ENCODE peak calls at places on chromosomes 7 and 10, in nine cellular contexts. One of them, this sample, is unnamed.

GRCh38 chr10:4663162-4663992 is 162.6 kb upstream of the AKR1E2 start:
- DNase-seq in cardiac fibroblast: peak
- DNase-seq in mucosa of descending colon: no peak
- DNase-seq in colonic mucosa: peak
- DNase-seq in astrocyte of the spinal cord: peak
- DNase-seq in transverse colon: peak
- DNase-seq in left lung: peak
- DNase-seq in IMR-90: peak
- DNase-seq in fibroblast of mammary gland: peak
- DNase-seq in this sample: peak

GRCh38 chr7:12862146-12862545 is 174.7 kb downstream of the ARL4A start:
- DNase-seq in astrocyte of the spinal cord: no peak
- DNase-seq in IMR-90: no peak
- DNase-seq in fibroblast of mammary gland: no peak
- DNase-seq in mucosa of descending colon: no peak
- DNase-seq in colonic mucosa: no peak
- DNase-seq in transverse colon: no peak
- DNase-seq in left lung: no peak
- DNase-seq in cardiac fibroblast: no peak
- DNase-seq in this sample: no peak

GRCh38 chr10:92727550-92727949 is 37.8 kb downstream of the HHEX start:
- DNase-seq in transverse colon: no peak
- DNase-seq in astrocyte of the spinal cord: no peak
- DNase-seq in left lung: no peak
- DNase-seq in IMR-90: no peak
- DNase-seq in mucosa of descending colon: no peak
- DNase-seq in cardiac fibroblast: no peak
- DNase-seq in colonic mucosa: no peak
- DNase-seq in fibroblast of mammary gland: no peak
- DNase-seq in this sample: no peak

GRCh38 chr7:92159-92767 is 100.1 kb upstream of the FAM20C start:
- DNase-seq in left lung: no peak
- DNase-seq in IMR-90: no peak
- DNase-seq in astrocyte of the spinal cord: no peak
- DNase-seq in transverse colon: no peak
- DNase-seq in fibroblast of mammary gland: no peak
- DNase-seq in mucosa of descending colon: no peak
- DNase-seq in cardiac fibroblast: no peak
- DNase-seq in colonic mucosa: no peak
- DNase-seq in this sample: no peak

GRCh38 chr10:30092151-30092790 is 32.9 kb upstream of the JCAD start:
- DNase-seq in mucosa of descending colon: no peak
- DNase-seq in IMR-90: peak
- DNase-seq in cardiac fibroblast: peak
- DNase-seq in astrocyte of the spinal cord: peak
- DNase-seq in transverse colon: no peak
- DNase-seq in fibroblast of mammary gland: peak
- DNase-seq in left lung: no peak
- DNase-seq in colonic mucosa: no peak
- DNase-seq in this sample: peak

GRCh38 chr7:85695041-85695990 is 508.5 kb upstream of the SEMA3D start:
- DNase-seq in transverse colon: no peak
- DNase-seq in mucosa of descending colon: no peak
- DNase-seq in cardiac fibroblast: peak
- DNase-seq in left lung: no peak
- DNase-seq in fibroblast of mammary gland: no peak
- DNase-seq in IMR-90: peak
- DNase-seq in astrocyte of the spinal cord: peak
- DNase-seq in colonic mucosa: no peak
- DNase-seq in this sample: peak

GRCh38 chr10:133354672-133355240 is 3.1 kb downstream of the FUOM start:
- DNase-seq in IMR-90: no peak
- DNase-seq in mucosa of descending colon: no peak
- DNase-seq in astrocyte of the spinal cord: no peak
- DNase-seq in transverse colon: no peak
- DNase-seq in fibroblast of mammary gland: no peak
- DNase-seq in left lung: no peak
- DNase-seq in colonic mucosa: no peak
- DNase-seq in cardiac fibroblast: no peak
- DNase-seq in this sample: no peak

GRCh38 chr10:26810435-26811026 is 50.2 kb downstream of the ABI1 start:
- DNase-seq in fibroblast of mammary gland: peak
- DNase-seq in colonic mucosa: no peak
- DNase-seq in transverse colon: no peak
- DNase-seq in left lung: no peak
- DNase-seq in IMR-90: peak
- DNase-seq in cardiac fibroblast: no peak
- DNase-seq in mucosa of descending colon: no peak
- DNase-seq in astrocyte of the spinal cord: no peak
- DNase-seq in this sample: no peak

GRCh38 chr10:26621889-26622681 is 75.4 kb upstream of the PDSS1 start:
- DNase-seq in astrocyte of the spinal cord: no peak
- DNase-seq in colonic mucosa: peak
- DNase-seq in mucosa of descending colon: peak
- DNase-seq in fibroblast of mammary gland: peak
- DNase-seq in cardiac fibroblast: peak
- DNase-seq in IMR-90: peak
- DNase-seq in transverse colon: peak
- DNase-seq in left lung: peak
- DNase-seq in this sample: peak

GRCh38 chr10:99667108-99667751 is 7.9 kb downstream of the ENTPD7 start:
- DNase-seq in transverse colon: no peak
- DNase-seq in left lung: no peak
- DNase-seq in fibroblast of mammary gland: peak
- DNase-seq in IMR-90: peak
- DNase-seq in mucosa of descending colon: no peak
- DNase-seq in cardiac fibroblast: peak
- DNase-seq in astrocyte of the spinal cord: peak
- DNase-seq in colonic mucosa: no peak
- DNase-seq in this sample: peak

GRCh38 chr7:142537760-142538159 is 211.5 kb upstream of the PRSS1 start:
- DNase-seq in left lung: no peak
- DNase-seq in IMR-90: no peak
- DNase-seq in mucosa of descending colon: no peak
- DNase-seq in fibroblast of mammary gland: no peak
- DNase-seq in colonic mucosa: no peak
- DNase-seq in transverse colon: no peak
- DNase-seq in cardiac fibroblast: no peak
- DNase-seq in astrocyte of the spinal cord: no peak
- DNase-seq in this sample: no peak

GRCh38 chr10:103427866-103428265 is 24.3 kb downstream of the CALHM2 start:
- DNase-seq in left lung: no peak
- DNase-seq in transverse colon: no peak
- DNase-seq in mucosa of descending colon: no peak
- DNase-seq in fibroblast of mammary gland: no peak
- DNase-seq in colonic mucosa: no peak
- DNase-seq in IMR-90: no peak
- DNase-seq in cardiac fibroblast: no peak
- DNase-seq in astrocyte of the spinal cord: no peak
- DNase-seq in this sample: peak

GRCh38 chr10:15088428-15089261 is at the start of gene ACBD7:
- DNase-seq in transverse colon: peak
- DNase-seq in IMR-90: peak
- DNase-seq in colonic mucosa: peak
- DNase-seq in left lung: peak
- DNase-seq in cardiac fibroblast: peak
- DNase-seq in mucosa of descending colon: peak
- DNase-seq in fibroblast of mammary gland: peak
- DNase-seq in astrocyte of the spinal cord: peak
- DNase-seq in this sample: peak
- TF ChIP-seq CTCF in transverse colon: peak
- TF ChIP-seq CTCF in IMR-90: peak
- TF ChIP-seq CTCF in colonic mucosa: peak
- TF ChIP-seq CTCF in left lung: peak
- TF ChIP-seq CTCF in cardiac fibroblast: peak
- TF ChIP-seq CTCF in mucosa of descending colon: peak
- TF ChIP-seq CTCF in fibroblast of mammary gland: no peak
- TF ChIP-seq CTCF in astrocyte of the spinal cord: peak
- TF ChIP-seq CTCF in this sample: peak

GRCh38 chr7:128891942-128892269 is 18.6 kb downstream of the KCP start:
- DNase-seq in astrocyte of the spinal cord: no peak
- DNase-seq in mucosa of descending colon: no peak
- DNase-seq in IMR-90: no peak
- DNase-seq in colonic mucosa: no peak
- DNase-seq in transverse colon: no peak
- DNase-seq in left lung: no peak
- DNase-seq in cardiac fibroblast: no peak
- DNase-seq in fibroblast of mammary gland: no peak
- DNase-seq in this sample: no peak
- H3K4me3 ChIP-seq in astrocyte of the spinal cord: no peak
- H3K4me3 ChIP-seq in mucosa of descending colon: no peak
- H3K4me3 ChIP-seq in IMR-90: no peak
- H3K4me3 ChIP-seq in colonic mucosa: no peak
- H3K4me3 ChIP-seq in transverse colon: no peak
- H3K4me3 ChIP-seq in left lung: no peak
- H3K4me3 ChIP-seq in cardiac fibroblast: no peak
- H3K4me3 ChIP-seq in fibroblast of mammary gland: no peak
- H3K4me3 ChIP-seq in this sample: no peak

GRCh38 chr10:108363566-108363965 is 1199.1 kb upstream of the SORCS1 start:
- DNase-seq in fibroblast of mammary gland: no peak
- DNase-seq in left lung: no peak
- DNase-seq in cardiac fibroblast: no peak
- DNase-seq in mucosa of descending colon: no peak
- DNase-seq in transverse colon: no peak
- DNase-seq in IMR-90: no peak
- DNase-seq in colonic mucosa: no peak
- DNase-seq in astrocyte of the spinal cord: no peak
- DNase-seq in this sample: no peak

GRCh38 chr10:108360187-108360586 is 1195.7 kb upstream of the SORCS1 start:
- DNase-seq in fibroblast of mammary gland: peak
- DNase-seq in transverse colon: no peak
- DNase-seq in IMR-90: peak
- DNase-seq in mucosa of descending colon: no peak
- DNase-seq in colonic mucosa: no peak
- DNase-seq in cardiac fibroblast: no peak
- DNase-seq in astrocyte of the spinal cord: peak
- DNase-seq in left lung: no peak
- DNase-seq in this sample: peak

GRCh38 chr10:108362306-108362705 is 1197.8 kb upstream of the SORCS1 start:
- DNase-seq in IMR-90: no peak
- DNase-seq in astrocyte of the spinal cord: no peak
- DNase-seq in mucosa of descending colon: no peak
- DNase-seq in colonic mucosa: no peak
- DNase-seq in transverse colon: no peak
- DNase-seq in cardiac fibroblast: no peak
- DNase-seq in left lung: no peak
- DNase-seq in fibroblast of mammary gland: no peak
- DNase-seq in this sample: no peak

GRCh38 chr10:108362956-108363355 is 1198.5 kb upstream of the SORCS1 start:
- DNase-seq in cardiac fibroblast: no peak
- DNase-seq in fibroblast of mammary gland: no peak
- DNase-seq in astrocyte of the spinal cord: no peak
- DNase-seq in mucosa of descending colon: no peak
- DNase-seq in IMR-90: no peak
- DNase-seq in left lung: no peak
- DNase-seq in transverse colon: no peak
- DNase-seq in colonic mucosa: no peak
- DNase-seq in this sample: no peak

GRCh38 chr10:108358912-108359311 is 1194.4 kb upstream of the SORCS1 start:
- DNase-seq in left lung: no peak
- DNase-seq in cardiac fibroblast: peak
- DNase-seq in fibroblast of mammary gland: peak
- DNase-seq in IMR-90: peak
- DNase-seq in mucosa of descending colon: no peak
- DNase-seq in colonic mucosa: no peak
- DNase-seq in transverse colon: no peak
- DNase-seq in astrocyte of the spinal cord: peak
- DNase-seq in this sample: peak
- TF ChIP-seq CTCF in left lung: no peak
- TF ChIP-seq CTCF in cardiac fibroblast: no peak
- TF ChIP-seq CTCF in fibroblast of mammary gland: peak
- TF ChIP-seq CTCF in IMR-90: peak
- TF ChIP-seq CTCF in mucosa of descending colon: no peak
- TF ChIP-seq CTCF in colonic mucosa: no peak
- TF ChIP-seq CTCF in transverse colon: no peak
- TF ChIP-seq CTCF in astrocyte of the spinal cord: peak
- TF ChIP-seq CTCF in this sample: no peak

GRCh38 chr10:21174670-21175495 is 277.8 kb upstream of the NEBL start:
- DNase-seq in transverse colon: no peak
- DNase-seq in astrocyte of the spinal cord: no peak
- DNase-seq in fibroblast of mammary gland: no peak
- DNase-seq in colonic mucosa: no peak
- DNase-seq in cardiac fibroblast: no peak
- DNase-seq in IMR-90: no peak
- DNase-seq in mucosa of descending colon: no peak
- DNase-seq in left lung: no peak
- DNase-seq in this sample: peak

GRCh38 chr10:21175797-21176196 is 278.7 kb upstream of the NEBL start:
- DNase-seq in left lung: no peak
- DNase-seq in mucosa of descending colon: no peak
- DNase-seq in cardiac fibroblast: no peak
- DNase-seq in colonic mucosa: no peak
- DNase-seq in transverse colon: no peak
- DNase-seq in IMR-90: no peak
- DNase-seq in fibroblast of mammary gland: no peak
- DNase-seq in astrocyte of the spinal cord: no peak
- DNase-seq in this sample: no peak

GRCh38 chr10:21173433-21173963 is 276.4 kb upstream of the NEBL start:
- DNase-seq in IMR-90: no peak
- DNase-seq in mucosa of descending colon: peak
- DNase-seq in left lung: peak
- DNase-seq in fibroblast of mammary gland: no peak
- DNase-seq in astrocyte of the spinal cord: no peak
- DNase-seq in colonic mucosa: peak
- DNase-seq in cardiac fibroblast: no peak
- DNase-seq in transverse colon: no peak
- DNase-seq in this sample: no peak

GRCh38 chr10:21172774-21173432 is 275.8 kb upstream of the NEBL start:
- DNase-seq in astrocyte of the spinal cord: no peak
- DNase-seq in IMR-90: no peak
- DNase-seq in colonic mucosa: peak
- DNase-seq in cardiac fibroblast: peak
- DNase-seq in transverse colon: peak
- DNase-seq in mucosa of descending colon: peak
- DNase-seq in fibroblast of mammary gland: no peak
- DNase-seq in left lung: peak
- DNase-seq in this sample: peak

DNA sequence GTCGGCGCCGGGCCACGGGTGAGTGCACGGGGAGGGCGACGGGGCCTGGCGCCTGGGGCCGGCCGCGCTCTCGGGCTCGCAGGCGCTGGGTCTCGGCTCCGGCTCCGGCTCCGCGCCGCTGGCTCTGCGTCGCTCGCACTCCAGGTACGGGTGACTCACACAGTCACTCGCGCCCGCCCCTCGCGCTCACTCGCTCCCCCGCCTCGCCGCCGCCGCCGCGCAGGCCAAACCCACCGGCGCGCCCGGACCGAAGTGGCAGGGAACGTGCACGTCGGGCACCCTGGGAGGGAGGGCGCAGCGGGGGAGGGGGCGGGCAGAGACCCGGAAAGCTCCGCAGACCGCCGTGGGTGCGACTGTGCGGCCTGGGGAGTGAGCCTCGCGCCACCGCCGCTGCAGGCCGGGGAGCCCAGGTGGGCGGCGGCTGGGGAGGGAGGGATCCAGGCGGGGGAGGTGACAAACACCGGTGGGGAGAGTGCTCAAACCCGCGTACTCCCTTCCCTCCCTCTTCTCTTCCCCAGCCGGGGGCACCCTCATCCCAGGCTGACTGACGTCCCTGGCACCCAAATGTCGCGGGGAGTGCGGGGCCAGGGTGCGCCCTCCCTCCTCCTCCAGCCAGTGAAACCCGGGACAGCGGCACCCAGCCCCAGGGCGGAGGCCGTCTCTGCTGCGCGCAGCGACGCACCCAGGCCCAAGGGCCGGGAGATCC is 277.0 kb upstream of the NEBL start:
- DNase-seq in astrocyte of the spinal cord: no peak
- DNase-seq in IMR-90: no peak
- DNase-seq in transverse colon: peak
- DNase-seq in fibroblast of mammary gland: no peak
- DNase-seq in left lung: peak
- DNase-seq in colonic mucosa: peak
- DNase-seq in cardiac fibroblast: peak
- DNase-seq in mucosa of descending colon: peak
- DNase-seq in this sample: peak
- H3K4me3 ChIP-seq in astrocyte of the spinal cord: peak
- H3K4me3 ChIP-seq in IMR-90: peak
- H3K4me3 ChIP-seq in transverse colon: peak
- H3K4me3 ChIP-seq in fibroblast of mammary gland: peak
- H3K4me3 ChIP-seq in left lung: peak
- H3K4me3 ChIP-seq in colonic mucosa: peak
- H3K4me3 ChIP-seq in cardiac fibroblast: peak
- H3K4me3 ChIP-seq in mucosa of descending colon: peak
- H3K4me3 ChIP-seq in this sample: peak

This sample was measured in choroid plexus epithelial cell.